ENCODE peak calls at places on chromosomes 16 and 17, in ten cellular contexts. V, B, S, L, F, I, A, G, T and W are unnamed samples.

GRCh38 chr17:6853764-6854442 is 22.4 kb upstream of the TEKT1 start:
- DNase-seq in V (no peak), B (peak; percentile 15), S (no peak), L (no peak), F (no peak), I (no peak), A (peak; percentile 10), G (no peak), T (no peak), W (no peak)

GRCh38 chr16:82007189-82007588 is 4.1 kb downstream of the SDR42E1 start:
- DNase-seq in V (no peak), B (no peak), S (no peak), L (no peak), F (no peak), I (no peak), A (no peak), G (no peak), T (no peak), W (no peak)

GRCh38 chr17:28686296-28686695 is 24.3 kb downstream of the SUPT6H start:
- DNase-seq in V (no peak), B (no peak), S (no peak), L (no peak), F (no peak), I (no peak), A (no peak), G (peak; percentile 14), T (no peak), W (no peak)

GRCh38 chr17:78722101-78722761 is 59.8 kb downstream of the CYTH1 start:
- DNase-seq in V (no peak), B (no peak), S (no peak), L (peak; percentile 61), F (no peak), I (no peak), A (no peak), G (no peak), T (peak; percentile 17), W (no peak)

GRCh38 chr17:72580321-72581127 is 459.7 kb downstream of the SOX9 start:
- DNase-seq in V (no peak), B (no peak), S (no peak), L (no peak), F (no peak), I (no peak), A (no peak), G (peak; percentile 85), T (no peak), W (no peak)

GRCh38 chr17:50087246-50087911 is 7.8 kb upstream of the PDK2 start:
- DNase-seq in V (peak; percentile 64), B (peak; percentile 78), S (peak; percentile 51), L (peak; percentile 83), F (peak; percentile 61), I (peak; percentile 62), A (peak; percentile 78), G (peak; percentile 78), T (peak; percentile 90), W (peak; percentile 66)

GRCh38 chr17:10739341-10739905 is 9.6 kb upstream of the TMEM220 start:
- DNase-seq in V (no peak), B (no peak), S (no peak), L (no peak), F (no peak), I (no peak), A (no peak), G (no peak), T (no peak), W (no peak)

GRCh38 chr16:83779881-83780280 is 27.9 kb upstream of the HSBP1 start:
- DNase-seq in V (peak; percentile 84), B (no peak), S (no peak), L (no peak), F (peak; percentile 95), I (no peak), A (no peak), G (peak; percentile 35), T (no peak), W (no peak)

GRCh38 chr16:27515874-27516353 is 33.8 kb downstream of the GTF3C1 start:
- DNase-seq in V (peak; percentile 17), B (peak; percentile 16), S (no peak), L (peak; percentile 52), F (peak; percentile 5), I (no peak), A (peak; percentile 40), G (peak; percentile 51), T (peak; percentile 41), W (peak; percentile 13)

GRCh38 chr17:21125862-21126261 is 902 bp upstream of the DHRS7B start:
- DNase-seq in V (peak; percentile 18), B (peak; percentile 21), S (peak; percentile 65), L (no peak), F (no peak), I (no peak), A (peak; percentile 76), G (no peak), T (no peak), W (no peak)

GRCh38 chr16:87691686-87692079 is 74.1 kb downstream of the KLHDC4 start:
- DNase-seq in V (no peak), B (no peak), S (no peak), L (no peak), F (no peak), I (no peak), A (no peak), G (no peak), T (no peak), W (no peak)

GRCh38 chr17:81483085-81483861 is 29.3 kb downstream of the ACTG1 start:
- DNase-seq in V (no peak), B (no peak), S (no peak), L (peak; percentile 75), F (no peak), I (no peak), A (no peak), G (no peak), T (no peak), W (no peak)

GRCh38 chr17:73750975-73751374 is 106.7 kb upstream of the SDK2 start:
- DNase-seq in V (no peak), B (no peak), S (no peak), L (no peak), F (no peak), I (no peak), A (no peak), G (no peak), T (no peak), W (no peak)

GRCh38 chr16:89741342-89742014 is 20.1 kb downstream of the ZNF276 start:
- DNase-seq in V (no peak), B (no peak), S (no peak), L (no peak), F (no peak), I (no peak), A (no peak), G (no peak), T (no peak), W (no peak)

GRCh38 chr17:69434164-69434579 is 19.7 kb downstream of the MAP2K6 start:
- DNase-seq in V (peak; percentile 83), B (no peak), S (no peak), L (no peak), F (peak; percentile 42), I (peak; percentile 18), A (no peak), G (peak; percentile 72), T (no peak), W (no peak)

GRCh38 chr17:50414808-50415207 is 11.2 kb upstream of the ACSF2 start:
- DNase-seq in V (no peak), B (no peak), S (no peak), L (no peak), F (no peak), I (no peak), A (no peak), G (no peak), T (no peak), W (no peak)

GRCh38 chr16:54287758-54288591 is 1.4 kb upstream of the IRX3 start:
- DNase-seq in V (no peak), B (no peak), S (no peak), L (peak; percentile 71), F (no peak), I (no peak), A (no peak), G (no peak), T (no peak), W (no peak)

GRCh38 chr17:42603318-42603717 is 5.9 kb downstream of the RETREG3 start:
- DNase-seq in V (no peak), B (no peak), S (no peak), L (no peak), F (no peak), I (no peak), A (no peak), G (peak; percentile 75), T (no peak), W (no peak)

GRCh38 chr17:78697122-78697845 is 84.8 kb downstream of the CYTH1 start:
- DNase-seq in V (no peak), B (no peak), S (no peak), L (no peak), F (peak; percentile 72), I (no peak), A (no peak), G (no peak), T (peak; percentile 67), W (peak; percentile 16)

GRCh38 chr16:88395669-88396584 is 13.2 kb downstream of the ZNF469 start:
- DNase-seq in V (no peak), B (no peak), S (no peak), L (no peak), F (no peak), I (no peak), A (no peak), G (no peak), T (no peak), W (no peak)

GRCh38 chr16:23296994-23297393 is 5.1 kb upstream of the SCNN1B start:
- DNase-seq in V (no peak), B (peak; percentile 7), S (no peak), L (no peak), F (no peak), I (no peak), A (no peak), G (peak; percentile 49), T (no peak), W (no peak)

GRCh38 chr16:1642148-1642547 is 30.0 kb downstream of the CRAMP1 start:
- DNase-seq in V (no peak), B (no peak), S (no peak), L (peak; percentile 74), F (no peak), I (no peak), A (no peak), G (no peak), T (no peak), W (no peak)

GRCh38 chr16:80862153-80862552 is 57.8 kb upstream of the CDYL2 start:
- DNase-seq in V (no peak), B (no peak), S (no peak), L (no peak), F (no peak), I (no peak), A (no peak), G (no peak), T (no peak), W (no peak)

GRCh38 chr17:14337596-14338079 is 36.8 kb downstream of the HS3ST3B1 start:
- DNase-seq in V (no peak), B (peak; percentile 81), S (no peak), L (no peak), F (no peak), I (no peak), A (no peak), G (no peak), T (no peak), W (no peak)

GRCh38 chr17:68016838-68017237 is 18.7 kb upstream of the KPNA2 start:
- DNase-seq in V (no peak), B (no peak), S (no peak), L (no peak), F (no peak), I (no peak), A (no peak), G (no peak), T (no peak), W (no peak)

GRCh38 chr17:77404812-77405581 is 264.2 kb downstream of the SEC14L1 start:
- DNase-seq in V (peak; percentile 82), B (peak; percentile 87), S (peak; percentile 77), L (peak; percentile 65), F (peak; percentile 83), I (no peak), A (peak; percentile 90), G (no peak), T (peak; percentile 89), W (peak; percentile 73)

GRCh38 chr17:44378171-44378705 is 11.2 kb downstream of the ITGA2B start:
- DNase-seq in V (no peak), B (no peak), S (no peak), L (no peak), F (no peak), I (no peak), A (no peak), G (no peak), T (no peak), W (no peak)

GRCh38 chr17:32123782-32124181 is 18.5 kb upstream of the RHOT1 start:
- DNase-seq in V (no peak), B (no peak), S (no peak), L (no peak), F (no peak), I (no peak), A (no peak), G (no peak), T (no peak), W (no peak)